ENCODE peak calls at places on chromosome 1, in five cellular contexts. R is colonic mucosa; J is esophagus muscularis mucosa; X is CD4-positive, CD25-positive, alpha-beta regulatory T cell; U is CD8-positive, alpha-beta memory T cell. A is an unnamed sample.

GRCh38 chr1:196366817-196367495 is 241.3 kb downstream of the KCNT2 start:
- DNase-seq in R (no peak), X (no peak), J (no peak), U (no peak), A (no peak)

GRCh38 chr1:206513312-206514111 is 6.2 kb downstream of the RASSF5 start:
- DNase-seq in U (no peak), J (no peak), R (peak; percentile 44), X (no peak), A (no peak)

GRCh38 chr1:202046748-202047708 is 36.6 kb downstream of the ELF3 start:
- DNase-seq in X (no peak), J (no peak), R (peak; percentile 62), U (no peak), A (no peak)

GRCh38 chr1:246020231-246020954 is 486.7 kb downstream of the SMYD3 start:
- DNase-seq in J (no peak), U (no peak), R (no peak), X (peak; percentile 22), A (no peak)

GRCh38 chr1:164240081-164240480 is 318.9 kb upstream of the PBX1 start:
- DNase-seq in X (no peak), U (no peak), R (no peak), J (no peak), A (no peak)

GRCh38 chr1:68231627-68232303 is 558 bp downstream of the WLS start:
- DNase-seq in R (peak; percentile 68), U (no peak), X (no peak), J (peak; percentile 96), A (no peak)

GRCh38 chr1:79899914-79900313 is 893.4 kb upstream of the ADGRL4 start:
- DNase-seq in X (no peak), U (no peak), J (no peak), R (no peak), A (no peak)

GRCh38 chr1:25239681-25240541 is 7.3 kb downstream of the RSRP1 start:
- DNase-seq in U (peak; percentile 79), X (peak; percentile 91), R (peak; percentile 94), J (peak; percentile 97), A (peak; percentile 84)

GRCh38 chr1:5448486-5448885 is 543.7 kb downstream of the NPHP4 start:
- DNase-seq in R (no peak), J (no peak), U (no peak), X (peak; percentile 23), A (peak; percentile 11)

GRCh38 chr1:232853994-232854532 is 48.8 kb downstream of the MAP10 start:
- DNase-seq in X (no peak), U (no peak), J (peak; percentile 24), R (no peak), A (no peak)

GRCh38 chr1:42990757-42991346 is 32.2 kb upstream of the SLC2A1 start:
- DNase-seq in J (no peak), X (no peak), U (no peak), R (no peak), A (no peak)

GRCh38 chr1:185257947-185258203 is 59.2 kb downstream of the IVNS1ABP start:
- DNase-seq in X (no peak), R (no peak), U (no peak), J (no peak), A (no peak)

GRCh38 chr1:41902125-41902524 is 16.6 kb downstream of the HIVEP3 start:
- DNase-seq in X (no peak), R (no peak), J (peak; percentile 50), U (no peak), A (no peak)

GRCh38 chr1:31505884-31506497 is 70.3 kb upstream of the TINAGL1 start:
- DNase-seq in U (no peak), X (peak; percentile 27), J (no peak), R (no peak), A (no peak)

GRCh38 chr1:9723926-9724325 is 72.4 kb downstream of the PIK3CD start:
- DNase-seq in R (no peak), J (no peak), X (no peak), U (no peak), A (no peak)

GRCh38 chr1:170935231-170935630 is at the start of gene MROH9:
- DNase-seq in U (no peak), R (no peak), X (no peak), J (no peak), A (no peak)

DNA sequence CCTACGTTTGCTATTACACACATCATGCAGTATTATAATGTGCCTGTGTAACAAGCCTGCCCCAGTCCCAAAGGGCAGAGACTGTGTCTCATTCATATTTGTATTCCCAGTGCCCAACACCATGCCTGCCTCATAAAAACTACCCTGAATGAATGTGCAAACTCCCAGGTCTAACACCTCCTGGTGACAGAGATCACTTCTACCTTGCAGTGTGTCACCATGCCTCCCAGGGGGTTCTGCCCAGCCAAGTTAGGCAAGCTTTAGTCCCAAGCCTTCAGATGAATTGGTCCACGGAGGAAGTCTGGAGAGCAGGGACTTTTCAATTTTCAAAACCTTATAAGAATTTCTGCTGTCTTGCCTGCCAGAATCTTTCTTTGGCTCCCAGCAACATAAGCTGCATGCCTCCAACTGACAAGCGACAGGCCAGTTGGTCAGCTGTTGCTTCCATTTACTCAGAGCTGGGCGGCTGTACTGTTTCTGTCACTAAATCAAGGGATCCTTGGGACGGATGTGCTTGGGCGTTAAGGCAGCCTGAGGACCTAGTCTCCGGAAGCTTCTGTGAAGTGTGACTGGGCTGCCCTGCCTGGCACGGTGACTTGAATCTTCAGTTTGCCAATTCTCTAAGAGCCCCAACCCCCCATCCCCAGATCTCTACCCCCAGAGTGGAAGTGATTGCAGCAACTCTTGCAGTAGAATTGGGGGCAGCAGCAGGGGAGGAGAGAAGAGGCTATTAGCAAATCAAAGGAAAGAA is 1.2 kb downstream of the RXRG start:
- DNase-seq in J (no peak), X (peak; percentile 28), R (no peak), U (no peak), A (no peak)
- H3K4me3 ChIP-seq in J (peak overlapping the region; percentile 33), X (no peak overlapping the region), R (no peak overlapping the region), U (no peak overlapping the region), A (no peak overlapping the region)

DNA sequence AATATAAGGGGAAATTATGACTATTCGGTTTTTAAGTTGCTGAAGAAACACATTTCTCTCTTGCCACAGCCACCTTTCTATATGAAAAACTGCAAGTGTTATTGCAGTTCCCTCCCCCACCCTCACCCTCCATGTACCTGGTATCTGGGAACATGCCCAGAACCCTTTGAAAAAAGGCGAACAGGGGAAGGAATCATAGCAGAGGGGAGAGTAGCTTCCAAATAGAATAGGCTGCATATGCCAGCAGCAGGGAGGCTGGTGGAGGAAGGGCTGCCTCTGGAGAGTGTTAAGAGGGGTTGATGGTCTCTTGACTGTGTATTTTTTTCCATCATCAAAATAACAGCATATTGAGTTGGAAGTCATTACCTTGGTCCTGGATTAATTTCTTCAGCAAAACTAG is 22.5 kb downstream of the AHCYL1 start:
- DNase-seq in J (no peak), X (no peak), U (no peak), R (no peak), A (no peak)
- H3K4me3 ChIP-seq in J (no peak overlapping the region), X (no peak overlapping the region), U (no peak overlapping the region), R (no peak overlapping the region), A (no peak overlapping the region)

DNA sequence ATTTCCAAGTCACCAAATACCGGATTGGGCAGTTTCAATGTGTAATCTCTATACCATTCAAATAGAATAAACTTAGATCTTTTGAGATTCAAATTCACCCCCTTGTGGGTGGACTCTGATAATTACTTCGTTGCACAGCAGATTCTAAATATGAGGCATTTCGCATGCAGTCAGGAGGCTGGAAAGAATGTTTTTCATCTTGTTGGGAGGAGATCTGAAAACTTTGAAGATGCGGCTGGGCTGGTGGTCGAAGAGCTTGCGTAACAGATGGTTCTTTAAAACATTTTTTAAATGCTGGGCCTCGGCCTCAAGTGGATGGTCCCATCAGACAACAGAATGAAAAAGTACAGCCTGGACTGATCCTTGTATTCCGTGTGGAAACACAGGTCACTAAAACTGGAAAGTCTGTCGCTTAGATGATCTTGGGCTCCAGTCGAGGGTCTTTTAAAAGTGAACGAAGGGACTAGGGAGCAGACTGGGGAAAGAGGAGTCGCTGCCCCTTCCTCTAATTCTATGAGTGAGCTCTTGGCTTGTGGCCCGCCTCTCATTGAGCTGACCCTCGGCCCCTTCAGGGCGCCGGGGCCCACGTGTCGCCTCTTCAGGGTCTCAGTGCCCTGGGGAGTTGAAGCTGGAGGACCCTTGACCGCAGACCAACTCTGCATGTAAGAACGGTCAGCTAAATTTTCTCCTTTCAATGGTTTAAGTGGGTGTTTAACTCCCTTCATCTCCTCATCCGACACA is 10.6 kb downstream of the NR5A2 start:
- DNase-seq in R (no peak), J (no peak), X (no peak), U (no peak), A (no peak)
- H3K4me3 ChIP-seq in R (peak overlapping the region; percentile 60), J (no peak overlapping the region), X (no peak overlapping the region), U (no peak overlapping the region), A (no peak overlapping the region)

GRCh38 chr1:184059887-184060286 is 8.4 kb downstream of the TSEN15 start:
- DNase-seq in R (no peak), X (no peak), U (no peak), J (no peak), A (no peak)

GRCh38 chr1:184060316-184060715 is 8.8 kb downstream of the TSEN15 start:
- DNase-seq in J (no peak), X (peak; percentile 7), R (no peak), U (no peak), A (no peak)

GRCh38 chr1:184061396-184062003 is 10.0 kb downstream of the TSEN15 start:
- DNase-seq in U (no peak), R (no peak), J (no peak), X (no peak), A (no peak)

GRCh38 chr1:184065559-184065958 is 14.0 kb downstream of the TSEN15 start:
- DNase-seq in X (no peak), J (no peak), U (no peak), R (no peak), A (no peak)

DNA sequence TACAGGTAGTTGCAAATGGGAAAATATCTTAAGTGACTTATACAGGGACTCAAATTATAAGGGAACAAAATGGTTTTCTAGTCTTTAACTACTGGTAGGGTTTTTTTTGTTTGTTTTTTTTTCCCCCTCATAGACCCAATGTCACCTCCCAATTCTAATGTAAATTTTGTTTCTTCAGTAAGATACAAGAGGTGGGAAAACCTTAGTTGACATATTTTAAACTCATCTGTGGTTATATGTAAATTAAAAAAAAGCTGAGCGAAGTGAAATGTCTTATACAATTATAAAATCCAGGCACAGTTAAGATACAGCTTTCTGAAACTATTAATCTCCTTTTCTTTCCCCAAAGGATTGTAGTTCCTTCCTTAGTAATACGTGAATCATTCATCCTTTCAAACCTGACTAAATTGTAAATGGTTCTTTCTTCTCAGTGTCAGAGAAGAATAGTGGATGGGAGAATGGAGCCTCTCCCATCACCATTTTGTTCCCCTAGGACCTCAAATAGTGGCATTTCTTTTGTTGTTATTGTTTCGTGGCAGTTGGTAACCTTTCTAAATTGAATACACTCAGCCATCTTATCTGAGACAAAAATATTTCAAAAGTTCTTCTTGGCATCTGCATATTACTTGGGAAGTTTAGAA is 11.2 kb downstream of the TSEN15 start:
- DNase-seq in U (no peak), R (no peak), X (no peak), J (no peak), A (no peak)
- H3K4me3 ChIP-seq in U (no peak overlapping the region), R (no peak overlapping the region), X (no peak overlapping the region), J (no peak overlapping the region), A (no peak overlapping the region)